ENCODE peak calls at places on chromosomes 4 and X, in eight cellular contexts. Z is ELF-1; T is stimulated activated CD4-positive, alpha-beta T cell treated with anti-CD3 and anti-CD28 coated beads, Interleukin-1b, Interleukin-23, amount 100 ng/mL, for 24 hours; B is uterus; P is retina; L is T-helper 9 cell; A is GM03348; F is fibroblast of mammary gland. M is an unnamed sample.

GRCh38 chr4:126778348-126778747 is 854.4 kb upstream of the INTU start:
- DNase-seq in P (no peak), F (peak), T (no peak), A (peak), Z (no peak), L (no peak), B (no peak), M (peak)

GRCh38 chrX:24166078-24166477 is 16.5 kb downstream of the ZFX start:
- DNase-seq in B (no peak), P (no peak), Z (no peak), T (no peak), A (no peak), L (no peak), F (no peak), M (no peak)

GRCh38 chr4:139753686-139754085 is 88.1 kb downstream of the MGST2 start:
- DNase-seq in F (no peak), L (no peak), Z (no peak), T (no peak), A (no peak), P (no peak), B (no peak), M (no peak)

GRCh38 chr4:119118397-119118796 is 17.2 kb upstream of the MYOZ2 start:
- DNase-seq in A (no peak), B (no peak), P (no peak), L (no peak), T (no peak), F (peak), Z (no peak), M (no peak)

GRCh38 chr4:77232653-77233052 is 75.6 kb downstream of the CCNG2 start:
- DNase-seq in Z (no peak), A (no peak), T (no peak), B (no peak), F (peak), L (no peak), P (no peak), M (no peak)

GRCh38 chr4:89707467-89707866 is 129.5 kb downstream of the SNCA start:
- DNase-seq in Z (no peak), F (no peak), A (no peak), P (no peak), L (no peak), B (no peak), T (no peak), M (no peak)

GRCh38 chr4:749771-750666 is 44.4 kb downstream of the PCGF3 start:
- DNase-seq in T (no peak), B (no peak), Z (no peak), L (no peak), A (peak), P (no peak), F (peak), M (no peak)

GRCh38 chrX:11193035-11193469 is 81.9 kb downstream of the HCCS start:
- DNase-seq in P (no peak), A (peak), B (no peak), Z (no peak), L (no peak), T (no peak), F (peak), M (no peak)

GRCh38 chrX:9503261-9503660 is 38.4 kb downstream of the TBL1X start:
- DNase-seq in L (no peak), T (no peak), P (no peak), Z (no peak), F (no peak), A (no peak), B (no peak), M (no peak)

GRCh38 chr4:3660086-3660927 is 105.9 kb upstream of the ADRA2C start:
- DNase-seq in Z (peak), P (peak), B (no peak), A (no peak), F (no peak), T (no peak), L (no peak), M (no peak)

GRCh38 chrX:72269671-72270251 is 7.3 kb downstream of the RPS4X start:
- DNase-seq in T (peak), Z (no peak), F (peak), B (no peak), A (no peak), L (no peak), P (no peak), M (peak)

GRCh38 chr4:3851211-3851610 is 85.0 kb downstream of the ADRA2C start:
- DNase-seq in A (peak), B (no peak), P (no peak), Z (peak), F (peak), L (no peak), T (no peak), M (no peak)

GRCh38 chr4:43331226-43332078 is 438.9 kb downstream of the GRXCR1 start:
- DNase-seq in Z (no peak), A (no peak), T (no peak), L (no peak), B (no peak), F (peak), P (no peak), M (no peak)

GRCh38 chr4:125011646-125012045 is 299.1 kb upstream of the ANKRD50 start:
- DNase-seq in B (no peak), F (peak), P (no peak), T (no peak), L (no peak), A (no peak), Z (no peak), M (no peak)

GRCh38 chrX:7024850-7025249 is 122.7 kb upstream of the STS start:
- DNase-seq in B (no peak), P (no peak), L (no peak), F (no peak), T (no peak), A (no peak), Z (no peak), M (no peak)

GRCh38 chrX:18995216-18995615 is 11.3 kb upstream of the PHKA2 start:
- DNase-seq in T (no peak), Z (no peak), L (no peak), A (peak), F (peak), B (no peak), P (no peak), M (no peak)

GRCh38 chr4:8765084-8765483 is 106.6 kb downstream of the HMX1 start:
- DNase-seq in L (no peak), F (no peak), B (no peak), P (no peak), T (no peak), Z (no peak), A (no peak), M (no peak)

GRCh38 chrX:130981836-130982235 is 76.3 kb upstream of the ARHGAP36 start:
- DNase-seq in A (no peak), L (no peak), F (peak), T (no peak), B (no peak), P (no peak), Z (no peak), M (no peak)

GRCh38 chrX:68684919-68685304 is 37.4 kb downstream of the STARD8 start:
- DNase-seq in A (no peak), L (no peak), Z (no peak), B (no peak), P (no peak), F (no peak), T (no peak), M (no peak)

GRCh38 chrX:44094821-44095530 is 121.8 kb upstream of the NDP start:
- DNase-seq in T (no peak), F (no peak), A (no peak), L (no peak), Z (no peak), P (no peak), B (no peak), M (no peak)

GRCh38 chr4:6939761-6940743 is 30.4 kb downstream of the TBC1D14 start:
- DNase-seq in L (no peak), F (no peak), P (no peak), Z (peak), T (no peak), A (no peak), B (no peak), M (no peak)

GRCh38 chr4:154618708-154619315 is 6.4 kb upstream of the FGG start:
- DNase-seq in T (peak), Z (peak), A (peak), L (peak), P (peak), B (no peak), F (peak), M (no peak)

GRCh38 chrX:119497185-119497584 is 28.9 kb downstream of the SLC25A5 start:
- DNase-seq in F (no peak), L (no peak), B (no peak), P (no peak), Z (no peak), T (no peak), A (no peak), M (no peak)

GRCh38 chr4:48180234-48180633 is 46.2 kb upstream of the TXK start:
- DNase-seq in B (no peak), F (peak), T (no peak), Z (no peak), L (no peak), P (no peak), A (no peak), M (no peak)

GRCh38 chr4:81217794-81218193 is 2.8 kb upstream of the PRKG2 start:
- DNase-seq in L (no peak), A (no peak), F (no peak), T (no peak), Z (no peak), B (no peak), P (no peak), M (no peak)

GRCh38 chrX:50920132-50920531 is 9.6 kb downstream of the BMP15 start:
- DNase-seq in B (no peak), A (no peak), L (no peak), F (peak), Z (no peak), P (no peak), T (no peak), M (no peak)

GRCh38 chr4:56613101-56613862 is 67.8 kb downstream of the HOPX start:
- DNase-seq in F (peak), P (no peak), A (peak), T (no peak), B (no peak), L (no peak), Z (peak), M (no peak)

GRCh38 chr4:84683486-84683885 is 100.6 kb downstream of the CDS1 start:
- DNase-seq in T (no peak), Z (no peak), B (no peak), L (no peak), A (no peak), P (no peak), F (peak), M (no peak)

GRCh38 chr4:143344011-143344410 is 7.3 kb downstream of the GAB1 start:
- DNase-seq in B (no peak), T (no peak), F (no peak), Z (peak), P (no peak), A (no peak), L (no peak), M (no peak)

GRCh38 chrX:142089193-142089592 is 115.9 kb downstream of the MAGEC2 start:
- DNase-seq in F (peak), A (peak), B (no peak), P (no peak), T (no peak), L (no peak), Z (no peak), M (no peak)

GRCh38 chr4:94995684-94996394 is 238.1 kb downstream of the BMPR1B start:
- DNase-seq in B (no peak), F (peak), Z (peak), L (no peak), T (no peak), P (peak), A (peak), M (no peak)

GRCh38 chr4:140633154-140633553 is 64.4 kb upstream of the UCP1 start:
- DNase-seq in L (no peak), A (no peak), T (no peak), P (no peak), B (no peak), Z (no peak), F (no peak), M (no peak)

GRCh38 chrX:18351774-18352173 is 2.7 kb downstream of the SCML2 start:
- DNase-seq in L (no peak), Z (no peak), A (no peak), F (no peak), B (no peak), T (no peak), P (no peak), M (no peak)

GRCh38 chr4:110780538-110780937 is 157.7 kb upstream of the PITX2 start:
- DNase-seq in L (no peak), A (no peak), T (no peak), P (no peak), B (no peak), Z (no peak), F (no peak), M (no peak)

GRCh38 chr4:8840816-8841455 is 30.7 kb downstream of the HMX1 start:
- DNase-seq in B (peak), P (peak), F (no peak), L (no peak), A (no peak), T (no peak), Z (no peak), M (peak)

GRCh38 chr4:92047209-92047877 is 256.4 kb upstream of the GRID2 start:
- DNase-seq in Z (no peak), B (no peak), F (no peak), L (no peak), P (peak), T (no peak), A (no peak), M (no peak)

GRCh38 chrX:7139202-7140081 is 8.1 kb upstream of the STS start:
- DNase-seq in T (no peak), F (peak), B (no peak), P (no peak), Z (no peak), A (peak), L (no peak), M (peak)

GRCh38 chrX:12672362-12673106 is 118.7 kb upstream of the PRPS2 start:
- DNase-seq in F (peak), T (no peak), A (peak), P (no peak), B (no peak), L (no peak), Z (no peak), M (no peak)